ENCODE peak calls at places on chromosomes 11 and 22, in seven cellular contexts. One of them, this sample, is unnamed.

GRCh38 chr11:2186669-2187266 is 15.2 kb upstream of the TH start:
- DNase-seq in MCF 10A: peak; percentile 25
- DNase-seq in Panc1: no peak
- DNase-seq in HFFc6: no peak
- DNase-seq in Caco-2: no peak
- DNase-seq in GM23338: peak; percentile 71
- DNase-seq in ovary: no peak
- DNase-seq in this sample: no peak

GRCh38 chr11:58928691-58929090 is 10.6 kb upstream of the GLYATL1 start:
- DNase-seq in MCF 10A: no peak
- DNase-seq in Panc1: no peak
- DNase-seq in HFFc6: no peak
- DNase-seq in Caco-2: no peak
- DNase-seq in GM23338: peak; percentile 9
- DNase-seq in ovary: no peak
- DNase-seq in this sample: no peak

GRCh38 chr22:40482391-40482790 is 112.0 kb downstream of the SGSM3 start:
- DNase-seq in MCF 10A: peak; percentile 25
- DNase-seq in Panc1: no peak
- DNase-seq in HFFc6: no peak
- DNase-seq in Caco-2: no peak
- DNase-seq in GM23338: no peak
- DNase-seq in ovary: no peak
- DNase-seq in this sample: no peak

GRCh38 chr22:50270302-50271010 is at the start of gene MAPK11:
- DNase-seq in MCF 10A: peak; percentile 65
- DNase-seq in Panc1: no peak
- DNase-seq in HFFc6: peak; percentile 63
- DNase-seq in Caco-2: peak; percentile 79
- DNase-seq in GM23338: peak; percentile 92
- DNase-seq in ovary: peak; percentile 72
- DNase-seq in this sample: peak; percentile 50

GRCh38 chr22:44924724-44925123 is 85.1 kb downstream of the PHF21B start:
- DNase-seq in MCF 10A: no peak
- DNase-seq in Panc1: no peak
- DNase-seq in HFFc6: no peak
- DNase-seq in Caco-2: no peak
- DNase-seq in GM23338: no peak
- DNase-seq in ovary: no peak
- DNase-seq in this sample: no peak

GRCh38 chr22:36544107-36544620 is 15.2 kb upstream of the EIF3D start:
- DNase-seq in MCF 10A: no peak
- DNase-seq in Panc1: no peak
- DNase-seq in HFFc6: peak; percentile 25
- DNase-seq in Caco-2: no peak
- DNase-seq in GM23338: no peak
- DNase-seq in ovary: no peak
- DNase-seq in this sample: no peak

GRCh38 chr11:125532668-125533067 is 36.6 kb upstream of the FEZ1 start:
- DNase-seq in MCF 10A: no peak
- DNase-seq in Panc1: no peak
- DNase-seq in HFFc6: no peak
- DNase-seq in Caco-2: no peak
- DNase-seq in GM23338: no peak
- DNase-seq in ovary: no peak
- DNase-seq in this sample: no peak

GRCh38 chr11:73969991-73970800 is 12.4 kb downstream of the UCP2 start:
- DNase-seq in MCF 10A: no peak
- DNase-seq in Panc1: no peak
- DNase-seq in HFFc6: no peak
- DNase-seq in Caco-2: no peak
- DNase-seq in GM23338: no peak
- DNase-seq in ovary: no peak
- DNase-seq in this sample: no peak

GRCh38 chr11:61893981-61894380 is 2.6 kb upstream of the FADS3 start:
- DNase-seq in MCF 10A: peak; percentile 76
- DNase-seq in Panc1: no peak
- DNase-seq in HFFc6: peak; percentile 96
- DNase-seq in Caco-2: no peak
- DNase-seq in GM23338: no peak
- DNase-seq in ovary: no peak
- DNase-seq in this sample: no peak

GRCh38 chr22:31676700-31677099 is 14.7 kb upstream of the PISD start:
- DNase-seq in MCF 10A: peak; percentile 96
- DNase-seq in Panc1: no peak
- DNase-seq in HFFc6: peak; percentile 28
- DNase-seq in Caco-2: peak; percentile 98
- DNase-seq in GM23338: peak; percentile 98
- DNase-seq in ovary: peak; percentile 94
- DNase-seq in this sample: peak; percentile 88

GRCh38 chr11:130782361-130783221 is 133.7 kb downstream of the SNX19 start:
- DNase-seq in MCF 10A: no peak
- DNase-seq in Panc1: no peak
- DNase-seq in HFFc6: peak; percentile 51
- DNase-seq in Caco-2: no peak
- DNase-seq in GM23338: peak; percentile 27
- DNase-seq in ovary: no peak
- DNase-seq in this sample: no peak

GRCh38 chr22:28711820-28712777 is 29.5 kb downstream of the CHEK2 start:
- DNase-seq in MCF 10A: peak; percentile 88
- DNase-seq in Panc1: no peak
- DNase-seq in HFFc6: peak; percentile 95
- DNase-seq in Caco-2: no peak
- DNase-seq in GM23338: no peak
- DNase-seq in ovary: no peak
- DNase-seq in this sample: no peak

GRCh38 chr11:45805305-45806071 is 539 bp downstream of the SLC35C1 start:
- DNase-seq in MCF 10A: peak; percentile 22
- DNase-seq in Panc1: no peak
- DNase-seq in HFFc6: peak; percentile 57
- DNase-seq in Caco-2: peak; percentile 89
- DNase-seq in GM23338: peak; percentile 50
- DNase-seq in ovary: peak; percentile 52
- DNase-seq in this sample: no peak

GRCh38 chr11:117214404-117215110 is 15.4 kb downstream of the TAGLN start:
- DNase-seq in MCF 10A: no peak
- DNase-seq in Panc1: no peak
- DNase-seq in HFFc6: no peak
- DNase-seq in Caco-2: no peak
- DNase-seq in GM23338: no peak
- DNase-seq in ovary: no peak
- DNase-seq in this sample: no peak

GRCh38 chr22:22196018-22196533 is 48.5 kb upstream of the VPREB1 start:
- DNase-seq in MCF 10A: no peak
- DNase-seq in Panc1: no peak
- DNase-seq in HFFc6: no peak
- DNase-seq in Caco-2: no peak
- DNase-seq in GM23338: no peak
- DNase-seq in ovary: no peak
- DNase-seq in this sample: no peak

GRCh38 chr22:46142548-46143490 is 7.5 kb upstream of the PPARA start:
- DNase-seq in MCF 10A: no peak
- DNase-seq in Panc1: no peak
- DNase-seq in HFFc6: no peak
- DNase-seq in Caco-2: no peak
- DNase-seq in GM23338: no peak
- DNase-seq in ovary: no peak
- DNase-seq in this sample: no peak

DNA sequence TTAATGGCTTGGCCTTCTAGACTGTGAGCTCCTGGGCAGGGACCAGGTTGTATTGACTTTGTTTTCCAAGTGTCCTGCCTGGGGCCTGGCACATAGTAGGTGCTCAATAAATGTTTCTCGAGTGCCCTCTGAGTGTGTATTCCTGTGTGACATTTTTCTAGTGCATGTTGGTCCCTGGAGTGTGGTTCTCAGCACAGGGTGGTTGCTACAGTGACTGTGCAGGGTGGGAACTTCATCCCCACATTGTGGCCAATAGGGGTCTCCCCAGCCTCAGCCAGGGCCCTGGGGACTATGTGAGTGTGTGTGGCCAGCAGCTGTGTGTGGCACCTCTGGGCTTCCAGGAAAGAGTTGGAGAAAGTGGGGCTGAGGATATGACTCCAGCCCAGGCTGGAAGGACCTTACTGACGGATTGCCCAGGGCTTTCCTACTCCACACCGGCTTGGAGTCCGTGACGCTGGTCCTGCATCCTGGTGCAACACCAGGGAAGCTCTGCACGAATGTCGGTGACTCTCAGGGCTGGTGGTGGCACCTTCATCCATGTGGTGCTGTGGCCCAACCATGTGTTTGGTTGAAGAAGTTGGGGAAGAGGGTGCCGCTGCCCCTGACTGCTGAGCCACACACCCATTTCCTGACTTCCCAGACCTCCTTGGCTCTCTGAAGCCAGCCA is 9.0 kb upstream of the MARK2 start:
- DNase-seq in MCF 10A: no peak
- DNase-seq in Panc1: no peak
- DNase-seq in HFFc6: peak; percentile 33
- DNase-seq in Caco-2: peak; percentile 55
- DNase-seq in GM23338: peak; percentile 71
- DNase-seq in ovary: no peak
- DNase-seq in this sample: no peak
- TF ChIP-seq CTCF in MCF 10A: no peak
- TF ChIP-seq CTCF in Panc1: no peak
- TF ChIP-seq CTCF in HFFc6: peak; percentile 61
- TF ChIP-seq CTCF in Caco-2: peak; percentile 45
- TF ChIP-seq CTCF in GM23338: peak; percentile 54
- TF ChIP-seq CTCF in ovary: no peak
- TF ChIP-seq CTCF in this sample: no peak

GRCh38 chr11:72721276-72721675 is 30.9 kb downstream of the ARAP1 start:
- DNase-seq in MCF 10A: no peak
- DNase-seq in Panc1: no peak
- DNase-seq in HFFc6: no peak
- DNase-seq in Caco-2: no peak
- DNase-seq in GM23338: no peak
- DNase-seq in ovary: no peak
- DNase-seq in this sample: no peak
- TF ChIP-seq CTCF in MCF 10A: no peak
- TF ChIP-seq CTCF in Panc1: no peak
- TF ChIP-seq CTCF in HFFc6: no peak
- TF ChIP-seq CTCF in Caco-2: no peak
- TF ChIP-seq CTCF in GM23338: no peak
- TF ChIP-seq CTCF in ovary: no peak
- TF ChIP-seq CTCF in this sample: no peak

GRCh38 chr22:48883211-48883960 is 944.3 kb downstream of the BRD1 start:
- DNase-seq in MCF 10A: no peak
- DNase-seq in Panc1: no peak
- DNase-seq in HFFc6: no peak
- DNase-seq in Caco-2: peak; percentile 19
- DNase-seq in GM23338: no peak
- DNase-seq in ovary: no peak
- DNase-seq in this sample: no peak
- TF ChIP-seq CTCF in MCF 10A: no peak
- TF ChIP-seq CTCF in Panc1: no peak
- TF ChIP-seq CTCF in HFFc6: no peak
- TF ChIP-seq CTCF in Caco-2: no peak
- TF ChIP-seq CTCF in GM23338: no peak
- TF ChIP-seq CTCF in ovary: no peak
- TF ChIP-seq CTCF in this sample: no peak

GRCh38 chr11:111736191-111736590 is 30.0 kb downstream of the PPP2R1B start:
- DNase-seq in MCF 10A: no peak
- DNase-seq in Panc1: no peak
- DNase-seq in HFFc6: peak; percentile 73
- DNase-seq in Caco-2: no peak
- DNase-seq in GM23338: no peak
- DNase-seq in ovary: peak; percentile 52
- DNase-seq in this sample: no peak

GRCh38 chr11:111733655-111734088 is 32.5 kb downstream of the PPP2R1B start:
- DNase-seq in MCF 10A: no peak
- DNase-seq in Panc1: no peak
- DNase-seq in HFFc6: no peak
- DNase-seq in Caco-2: no peak
- DNase-seq in GM23338: no peak
- DNase-seq in ovary: peak; percentile 60
- DNase-seq in this sample: no peak

GRCh38 chr11:111736621-111737055 is 29.6 kb downstream of the PPP2R1B start:
- DNase-seq in MCF 10A: no peak
- DNase-seq in Panc1: no peak
- DNase-seq in HFFc6: no peak
- DNase-seq in Caco-2: no peak
- DNase-seq in GM23338: no peak
- DNase-seq in ovary: no peak
- DNase-seq in this sample: no peak

GRCh38 chr11:111734383-111735261 is 31.6 kb downstream of the PPP2R1B start:
- DNase-seq in MCF 10A: no peak
- DNase-seq in Panc1: no peak
- DNase-seq in HFFc6: no peak
- DNase-seq in Caco-2: no peak
- DNase-seq in GM23338: no peak
- DNase-seq in ovary: peak; percentile 54
- DNase-seq in this sample: no peak

GRCh38 chr11:111735262-111736116 is 30.7 kb downstream of the PPP2R1B start:
- DNase-seq in MCF 10A: peak; percentile 99
- DNase-seq in Panc1: no peak
- DNase-seq in HFFc6: peak; percentile 99
- DNase-seq in Caco-2: no peak
- DNase-seq in GM23338: no peak
- DNase-seq in ovary: peak; percentile 84
- DNase-seq in this sample: peak; percentile 70
- TF ChIP-seq CTCF in MCF 10A: no peak
- TF ChIP-seq CTCF in Panc1: no peak
- TF ChIP-seq CTCF in HFFc6: peak; percentile 35
- TF ChIP-seq CTCF in Caco-2: no peak
- TF ChIP-seq CTCF in GM23338: no peak
- TF ChIP-seq CTCF in ovary: no peak
- TF ChIP-seq CTCF in this sample: no peak

GRCh38 chr11:12287009-12287373 is 90.4 kb upstream of the PARVA start:
- DNase-seq in MCF 10A: peak; percentile 87
- DNase-seq in Panc1: peak; percentile 47
- DNase-seq in HFFc6: peak; percentile 93
- DNase-seq in Caco-2: peak; percentile 50
- DNase-seq in GM23338: no peak
- DNase-seq in ovary: peak; percentile 43
- DNase-seq in this sample: no peak

GRCh38 chr11:12288934-12289666 is 88.3 kb upstream of the PARVA start:
- DNase-seq in MCF 10A: no peak
- DNase-seq in Panc1: no peak
- DNase-seq in HFFc6: no peak
- DNase-seq in Caco-2: peak; percentile 37
- DNase-seq in GM23338: no peak
- DNase-seq in ovary: peak; percentile 28
- DNase-seq in this sample: no peak

GRCh38 chr11:12288212-12288933 is 89.0 kb upstream of the PARVA start:
- DNase-seq in MCF 10A: peak; percentile 91
- DNase-seq in Panc1: peak; percentile 55
- DNase-seq in HFFc6: peak; percentile 94
- DNase-seq in Caco-2: peak; percentile 70
- DNase-seq in GM23338: peak; percentile 96
- DNase-seq in ovary: peak; percentile 77
- DNase-seq in this sample: peak; percentile 75

GRCh38 chr11:12286606-12287005 is 90.8 kb upstream of the PARVA start:
- DNase-seq in MCF 10A: no peak
- DNase-seq in Panc1: no peak
- DNase-seq in HFFc6: no peak
- DNase-seq in Caco-2: no peak
- DNase-seq in GM23338: no peak
- DNase-seq in ovary: no peak
- DNase-seq in this sample: no peak

GRCh38 chr11:12287374-12288211 is 89.8 kb upstream of the PARVA start:
- DNase-seq in MCF 10A: peak; percentile 95
- DNase-seq in Panc1: peak; percentile 83
- DNase-seq in HFFc6: peak; percentile 95
- DNase-seq in Caco-2: peak; percentile 42
- DNase-seq in GM23338: peak; percentile 80
- DNase-seq in ovary: peak; percentile 68
- DNase-seq in this sample: no peak
- TF ChIP-seq CTCF in MCF 10A: peak; percentile 71
- TF ChIP-seq CTCF in Panc1: peak; percentile 87
- TF ChIP-seq CTCF in HFFc6: peak; percentile 81
- TF ChIP-seq CTCF in Caco-2: peak; percentile 25
- TF ChIP-seq CTCF in GM23338: peak; percentile 70
- TF ChIP-seq CTCF in ovary: no peak
- TF ChIP-seq CTCF in this sample: no peak

This sample was measured in omental fat pad.